ENCODE peak calls at places on chromosome X, in ten cellular contexts. V is left lobe of liver; Q is activated CD4-positive, alpha-beta T cell treated with anti-CD3 and anti-CD28 coated beads for 48 hours; H is H4; L is neural crest cell; J is amygdala; U is endodermal cell; G is nucleus accumbens; N is hepatic stellate cell; F is NCI-H146. W is an unnamed sample.
A peak's percentile ranks its signal among the peaks of the same experiment; 100 is the strongest.

GRCh38 chrX:151860827-151861226 is 51.9 kb upstream of the MAGEA4 start:
- DNase-seq in N (no peak), G (no peak), L (no peak), J (no peak), Q (no peak), U (no peak), H (no peak), F (no peak), V (no peak), W (no peak)

GRCh38 chrX:130746709-130747347 is 156.2 kb downstream of the ENOX2 start:
- DNase-seq in N (no peak), L (no peak), F (no peak), U (no peak), V (no peak), J (no peak), H (no peak), Q (no peak), G (no peak), W (no peak)

GRCh38 chrX:137052641-137053235 is 18.9 kb upstream of the GPR101 start:
- DNase-seq in G (no peak), V (no peak), F (peak; percentile 69), N (no peak), Q (peak; percentile 53), U (peak; percentile 65), J (peak; percentile 32), L (no peak), H (no peak), W (no peak)

GRCh38 chrX:110394653-110395052 is 36.0 kb downstream of the RTL9 start:
- DNase-seq in U (no peak), J (no peak), N (peak; percentile 44), F (no peak), Q (no peak), L (no peak), V (no peak), H (peak; percentile 67), G (no peak), W (no peak)

GRCh38 chrX:40266490-40267333 is 169.0 kb upstream of the BCOR start:
- DNase-seq in L (peak; percentile 69), J (peak; percentile 61), G (peak; percentile 14), N (peak; percentile 87), U (peak; percentile 94), F (peak; percentile 60), V (peak; percentile 78), Q (peak; percentile 64), H (peak; percentile 45), W (peak; percentile 72)

GRCh38 chrX:17743913-17744312 is 6.6 kb downstream of the SCML1 start:
- DNase-seq in Q (no peak), F (no peak), N (no peak), G (no peak), J (no peak), L (no peak), H (peak; percentile 21), V (no peak), U (no peak), W (no peak)

GRCh38 chrX:45889471-45889870 is 655.8 kb downstream of the ZNF674 start:
- DNase-seq in U (no peak), Q (peak; percentile 5), J (no peak), H (no peak), V (no peak), F (no peak), G (no peak), N (no peak), L (no peak), W (no peak)

GRCh38 chrX:17580529-17581155 is 156.7 kb upstream of the SCML1 start:
- DNase-seq in N (peak; percentile 35), G (no peak), F (no peak), Q (no peak), J (no peak), U (no peak), L (no peak), H (no peak), V (no peak), W (no peak)

GRCh38 chrX:120372667-120373370 is 10.9 kb downstream of the ATP1B4 start:
- DNase-seq in V (no peak), F (no peak), H (no peak), L (no peak), J (no peak), Q (no peak), N (no peak), G (no peak), U (no peak), W (no peak)

GRCh38 chrX:129686422-129686948 is 31.7 kb upstream of the APLN start:
- DNase-seq in Q (no peak), L (no peak), U (no peak), J (peak; percentile 8), G (no peak), F (no peak), N (no peak), H (no peak), V (no peak), W (no peak)

GRCh38 chrX:33725556-33726232 is 406.4 kb downstream of the FAM47A start:
- DNase-seq in L (peak; percentile 11), N (no peak), H (peak; percentile 85), G (no peak), V (no peak), U (peak; percentile 76), J (no peak), F (no peak), Q (no peak), W (peak; percentile 12)

W was measured in SK-N-DZ.